ENCODE peak calls at places on chromosomes 6 and 20, in four cellular contexts. One of them, this sample, is unnamed.

GRCh38 chr20:41586784-41587183 is 31.4 kb downstream of the CHD6 start:
- DNase-seq in GM23248: no peak
- DNase-seq in substantia nigra: no peak
- DNase-seq in activated T-cell treated with anti-CD3 and anti-CD28 coated beads for 1 hour: no peak
- DNase-seq in this sample: no peak

GRCh38 chr6:44104661-44105060 is 22.6 kb downstream of the MRPL14 start:
- DNase-seq in GM23248: no peak
- DNase-seq in substantia nigra: peak; percentile 17
- DNase-seq in activated T-cell treated with anti-CD3 and anti-CD28 coated beads for 1 hour: no peak
- DNase-seq in this sample: peak; percentile 44

GRCh38 chr20:5786930-5787826 is 37.0 kb downstream of the SHLD1 start:
- DNase-seq in GM23248: peak; percentile 73
- DNase-seq in substantia nigra: no peak
- DNase-seq in activated T-cell treated with anti-CD3 and anti-CD28 coated beads for 1 hour: no peak
- DNase-seq in this sample: peak; percentile 59

GRCh38 chr20:37386505-37387201 is 40.7 kb downstream of the SRC start:
- DNase-seq in GM23248: no peak
- DNase-seq in substantia nigra: no peak
- DNase-seq in activated T-cell treated with anti-CD3 and anti-CD28 coated beads for 1 hour: no peak
- DNase-seq in this sample: no peak

GRCh38 chr6:159645659-159646058 is 47.4 kb downstream of the SOD2 start:
- DNase-seq in GM23248: no peak
- DNase-seq in substantia nigra: no peak
- DNase-seq in activated T-cell treated with anti-CD3 and anti-CD28 coated beads for 1 hour: no peak
- DNase-seq in this sample: no peak

GRCh38 chr6:151131346-151131745 is 108.4 kb upstream of the AKAP12 start:
- DNase-seq in GM23248: no peak
- DNase-seq in substantia nigra: no peak
- DNase-seq in activated T-cell treated with anti-CD3 and anti-CD28 coated beads for 1 hour: no peak
- DNase-seq in this sample: no peak

GRCh38 chr6:107627928-107628327 is 138.0 kb downstream of the SOBP start:
- DNase-seq in GM23248: no peak
- DNase-seq in substantia nigra: no peak
- DNase-seq in activated T-cell treated with anti-CD3 and anti-CD28 coated beads for 1 hour: no peak
- DNase-seq in this sample: no peak

GRCh38 chr6:128479991-128480390 is 40.4 kb downstream of the PTPRK start:
- DNase-seq in GM23248: no peak
- DNase-seq in substantia nigra: no peak
- DNase-seq in activated T-cell treated with anti-CD3 and anti-CD28 coated beads for 1 hour: no peak
- DNase-seq in this sample: no peak

GRCh38 chr20:20237093-20237959 is 130.6 kb upstream of the INSM1 start:
- DNase-seq in GM23248: peak; percentile 69
- DNase-seq in substantia nigra: no peak
- DNase-seq in activated T-cell treated with anti-CD3 and anti-CD28 coated beads for 1 hour: no peak
- DNase-seq in this sample: peak; percentile 40

GRCh38 chr6:68239034-68239433 is 396.0 kb upstream of the ADGRB3 start:
- DNase-seq in GM23248: no peak
- DNase-seq in substantia nigra: no peak
- DNase-seq in activated T-cell treated with anti-CD3 and anti-CD28 coated beads for 1 hour: no peak
- DNase-seq in this sample: no peak

GRCh38 chr6:1538810-1539482 is 70.8 kb upstream of the FOXC1 start:
- DNase-seq in GM23248: peak; percentile 4
- DNase-seq in substantia nigra: no peak
- DNase-seq in activated T-cell treated with anti-CD3 and anti-CD28 coated beads for 1 hour: no peak
- DNase-seq in this sample: no peak

GRCh38 chr20:50346372-50347347 is 156.0 kb downstream of the CEBPB start:
- DNase-seq in GM23248: peak; percentile 90
- DNase-seq in substantia nigra: peak; percentile 72
- DNase-seq in activated T-cell treated with anti-CD3 and anti-CD28 coated beads for 1 hour: no peak
- DNase-seq in this sample: peak; percentile 93

GRCh38 chr6:160790028-160790792 is 88.2 kb downstream of the PLG start:
- DNase-seq in GM23248: peak; percentile 21
- DNase-seq in substantia nigra: no peak
- DNase-seq in activated T-cell treated with anti-CD3 and anti-CD28 coated beads for 1 hour: no peak
- DNase-seq in this sample: no peak

GRCh38 chr6:91600561-91600960 is 1013.7 kb upstream of the MAP3K7 start:
- DNase-seq in GM23248: no peak
- DNase-seq in substantia nigra: no peak
- DNase-seq in activated T-cell treated with anti-CD3 and anti-CD28 coated beads for 1 hour: no peak
- DNase-seq in this sample: no peak

GRCh38 chr6:170444056-170444505 is 109.0 kb downstream of the PSMB1 start:
- DNase-seq in GM23248: no peak
- DNase-seq in substantia nigra: no peak
- DNase-seq in activated T-cell treated with anti-CD3 and anti-CD28 coated beads for 1 hour: no peak
- DNase-seq in this sample: no peak

GRCh38 chr20:62219992-62220665 is at the start of gene HRH3:
- DNase-seq in GM23248: peak; percentile 52
- DNase-seq in substantia nigra: peak; percentile 28
- DNase-seq in activated T-cell treated with anti-CD3 and anti-CD28 coated beads for 1 hour: peak; percentile 24
- DNase-seq in this sample: peak; percentile 47

GRCh38 chr6:137800749-137801148 is 66.3 kb upstream of the TNFAIP3 start:
- DNase-seq in GM23248: no peak
- DNase-seq in substantia nigra: no peak
- DNase-seq in activated T-cell treated with anti-CD3 and anti-CD28 coated beads for 1 hour: no peak
- DNase-seq in this sample: no peak

GRCh38 chr20:9112541-9113515 is 43.9 kb downstream of the PLCB4 start:
- DNase-seq in GM23248: peak; percentile 39
- DNase-seq in substantia nigra: no peak
- DNase-seq in activated T-cell treated with anti-CD3 and anti-CD28 coated beads for 1 hour: no peak
- DNase-seq in this sample: peak; percentile 91

GRCh38 chr6:108798672-108799355 is 49.4 kb upstream of the ARMC2 start:
- DNase-seq in GM23248: no peak
- DNase-seq in substantia nigra: peak; percentile 33
- DNase-seq in activated T-cell treated with anti-CD3 and anti-CD28 coated beads for 1 hour: peak; percentile 30
- DNase-seq in this sample: no peak

GRCh38 chr6:39818695-39819094 is 26.5 kb downstream of the DAAM2 start:
- DNase-seq in GM23248: no peak
- DNase-seq in substantia nigra: no peak
- DNase-seq in activated T-cell treated with anti-CD3 and anti-CD28 coated beads for 1 hour: no peak
- DNase-seq in this sample: no peak

GRCh38 chr6:346389-347030 is 45.0 kb upstream of the IRF4 start:
- DNase-seq in GM23248: peak; percentile 78
- DNase-seq in substantia nigra: no peak
- DNase-seq in activated T-cell treated with anti-CD3 and anti-CD28 coated beads for 1 hour: no peak
- DNase-seq in this sample: peak; percentile 29

GRCh38 chr6:106486236-106486635 is 125.7 kb downstream of the CRYBG1 start:
- DNase-seq in GM23248: peak; percentile 19
- DNase-seq in substantia nigra: no peak
- DNase-seq in activated T-cell treated with anti-CD3 and anti-CD28 coated beads for 1 hour: no peak
- DNase-seq in this sample: no peak

GRCh38 chr6:10838794-10839333 is 525 bp upstream of the MAK start:
- DNase-seq in GM23248: no peak
- DNase-seq in substantia nigra: no peak
- DNase-seq in activated T-cell treated with anti-CD3 and anti-CD28 coated beads for 1 hour: no peak
- DNase-seq in this sample: no peak

GRCh38 chr6:5188646-5189045 is 72.1 kb downstream of the LYRM4 start:
- DNase-seq in GM23248: no peak
- DNase-seq in substantia nigra: no peak
- DNase-seq in activated T-cell treated with anti-CD3 and anti-CD28 coated beads for 1 hour: no peak
- DNase-seq in this sample: no peak

GRCh38 chr20:64211874-64212658 is 43.5 kb upstream of the PCMTD2 start:
- DNase-seq in GM23248: no peak
- DNase-seq in substantia nigra: no peak
- DNase-seq in activated T-cell treated with anti-CD3 and anti-CD28 coated beads for 1 hour: no peak
- DNase-seq in this sample: no peak

GRCh38 chr6:111602481-111603404 is 2.9 kb downstream of the TRAF3IP2 start:
- DNase-seq in GM23248: peak; percentile 87
- DNase-seq in substantia nigra: no peak
- DNase-seq in activated T-cell treated with anti-CD3 and anti-CD28 coated beads for 1 hour: no peak
- DNase-seq in this sample: peak; percentile 98

GRCh38 chr6:47034919-47035318 is 7.2 kb downstream of the ADGRF1 start:
- DNase-seq in GM23248: peak; percentile 27
- DNase-seq in substantia nigra: no peak
- DNase-seq in activated T-cell treated with anti-CD3 and anti-CD28 coated beads for 1 hour: no peak
- DNase-seq in this sample: peak; percentile 97

GRCh38 chr6:135212935-135213334 is 31.8 kb downstream of the MYB start:
- DNase-seq in GM23248: peak; percentile 71
- DNase-seq in substantia nigra: no peak
- DNase-seq in activated T-cell treated with anti-CD3 and anti-CD28 coated beads for 1 hour: no peak
- DNase-seq in this sample: peak; percentile 91

GRCh38 chr6:23424584-23424983 is 701.4 kb upstream of the NRSN1 start:
- DNase-seq in GM23248: no peak
- DNase-seq in substantia nigra: no peak
- DNase-seq in activated T-cell treated with anti-CD3 and anti-CD28 coated beads for 1 hour: no peak
- DNase-seq in this sample: no peak

GRCh38 chr6:71209206-71209605 is 79.4 kb upstream of the OGFRL1 start:
- DNase-seq in GM23248: no peak
- DNase-seq in substantia nigra: no peak
- DNase-seq in activated T-cell treated with anti-CD3 and anti-CD28 coated beads for 1 hour: no peak
- DNase-seq in this sample: no peak

GRCh38 chr6:100665041-100665380 is 200.3 kb upstream of the SIM1 start:
- DNase-seq in GM23248: no peak
- DNase-seq in substantia nigra: no peak
- DNase-seq in activated T-cell treated with anti-CD3 and anti-CD28 coated beads for 1 hour: no peak
- DNase-seq in this sample: peak; percentile 12

GRCh38 chr6:35047265-35048011 is 93.7 kb downstream of the TCP11 start:
- DNase-seq in GM23248: peak; percentile 84
- DNase-seq in substantia nigra: peak; percentile 27
- DNase-seq in activated T-cell treated with anti-CD3 and anti-CD28 coated beads for 1 hour: no peak
- DNase-seq in this sample: peak; percentile 74

GRCh38 chr6:169640347-169640972 is 61.4 kb downstream of the WDR27 start:
- DNase-seq in GM23248: peak; percentile 69
- DNase-seq in substantia nigra: no peak
- DNase-seq in activated T-cell treated with anti-CD3 and anti-CD28 coated beads for 1 hour: no peak
- DNase-seq in this sample: peak; percentile 60

This sample was measured in EH.